ENCODE peak calls at places on chromosomes 1 and 21, in eight cellular contexts. One of them, this sample, is unnamed.

GRCh38 chr1:201358596-201358995 is 18.9 kb downstream of the TNNT2 start:
- DNase-seq in CD8-positive, alpha-beta T cell: no peak
- DNase-seq in OCI-LY7: no peak
- DNase-seq in foreskin keratinocyte: no peak
- DNase-seq in T-helper 9 cell: no peak
- DNase-seq in transverse colon: no peak
- DNase-seq in effector memory CD4-positive, alpha-beta T cell: no peak
- DNase-seq in vagina: no peak
- DNase-seq in this sample: no peak

GRCh38 chr1:164155337-164155850 is 403.6 kb upstream of the PBX1 start:
- DNase-seq in OCI-LY7: no peak
- DNase-seq in T-helper 9 cell: no peak
- DNase-seq in effector memory CD4-positive, alpha-beta T cell: no peak
- DNase-seq in foreskin keratinocyte: no peak
- DNase-seq in CD8-positive, alpha-beta T cell: no peak
- DNase-seq in vagina: no peak
- DNase-seq in transverse colon: no peak
- DNase-seq in this sample: no peak

GRCh38 chr1:182616130-182617074 is 12.2 kb upstream of the RGS16 start:
- DNase-seq in OCI-LY7: peak
- DNase-seq in CD8-positive, alpha-beta T cell: peak
- DNase-seq in transverse colon: peak
- DNase-seq in effector memory CD4-positive, alpha-beta T cell: peak
- DNase-seq in T-helper 9 cell: peak
- DNase-seq in vagina: no peak
- DNase-seq in foreskin keratinocyte: no peak
- DNase-seq in this sample: no peak

GRCh38 chr1:109763646-109764415 is at the start of gene EPS8L3:
- DNase-seq in T-helper 9 cell: no peak
- DNase-seq in transverse colon: peak
- DNase-seq in CD8-positive, alpha-beta T cell: no peak
- DNase-seq in vagina: no peak
- DNase-seq in OCI-LY7: no peak
- DNase-seq in foreskin keratinocyte: no peak
- DNase-seq in effector memory CD4-positive, alpha-beta T cell: no peak
- DNase-seq in this sample: no peak

GRCh38 chr1:226318471-226318870 is 9.5 kb upstream of the LIN9 start:
- DNase-seq in CD8-positive, alpha-beta T cell: no peak
- DNase-seq in vagina: no peak
- DNase-seq in effector memory CD4-positive, alpha-beta T cell: no peak
- DNase-seq in OCI-LY7: no peak
- DNase-seq in foreskin keratinocyte: no peak
- DNase-seq in transverse colon: no peak
- DNase-seq in T-helper 9 cell: no peak
- DNase-seq in this sample: no peak

GRCh38 chr1:210264521-210265380 is 32.2 kb downstream of the SERTAD4 start:
- DNase-seq in vagina: no peak
- DNase-seq in CD8-positive, alpha-beta T cell: no peak
- DNase-seq in transverse colon: no peak
- DNase-seq in OCI-LY7: no peak
- DNase-seq in foreskin keratinocyte: no peak
- DNase-seq in T-helper 9 cell: no peak
- DNase-seq in effector memory CD4-positive, alpha-beta T cell: no peak
- DNase-seq in this sample: no peak

GRCh38 chr1:9400425-9401079 is 107.9 kb downstream of the SPSB1 start:
- DNase-seq in OCI-LY7: peak
- DNase-seq in vagina: no peak
- DNase-seq in CD8-positive, alpha-beta T cell: no peak
- DNase-seq in T-helper 9 cell: no peak
- DNase-seq in effector memory CD4-positive, alpha-beta T cell: no peak
- DNase-seq in transverse colon: no peak
- DNase-seq in foreskin keratinocyte: no peak
- DNase-seq in this sample: no peak

GRCh38 chr1:88001460-88001859 is 672.8 kb downstream of the LMO4 start:
- DNase-seq in CD8-positive, alpha-beta T cell: no peak
- DNase-seq in transverse colon: no peak
- DNase-seq in OCI-LY7: no peak
- DNase-seq in foreskin keratinocyte: peak
- DNase-seq in T-helper 9 cell: no peak
- DNase-seq in effector memory CD4-positive, alpha-beta T cell: no peak
- DNase-seq in vagina: no peak
- DNase-seq in this sample: peak

GRCh38 chr21:42375141-42375905 is 9.0 kb upstream of the TFF1 start:
- DNase-seq in vagina: no peak
- DNase-seq in transverse colon: peak
- DNase-seq in OCI-LY7: no peak
- DNase-seq in foreskin keratinocyte: no peak
- DNase-seq in CD8-positive, alpha-beta T cell: no peak
- DNase-seq in T-helper 9 cell: no peak
- DNase-seq in effector memory CD4-positive, alpha-beta T cell: no peak
- DNase-seq in this sample: no peak

GRCh38 chr1:58290685-58291372 is 255.7 kb downstream of the OMA1 start:
- DNase-seq in vagina: no peak
- DNase-seq in effector memory CD4-positive, alpha-beta T cell: no peak
- DNase-seq in T-helper 9 cell: no peak
- DNase-seq in OCI-LY7: no peak
- DNase-seq in transverse colon: no peak
- DNase-seq in CD8-positive, alpha-beta T cell: no peak
- DNase-seq in foreskin keratinocyte: no peak
- DNase-seq in this sample: peak

GRCh38 chr1:10338047-10338446 is 60.8 kb upstream of the PGD start:
- DNase-seq in transverse colon: peak
- DNase-seq in effector memory CD4-positive, alpha-beta T cell: no peak
- DNase-seq in CD8-positive, alpha-beta T cell: no peak
- DNase-seq in OCI-LY7: peak
- DNase-seq in T-helper 9 cell: peak
- DNase-seq in foreskin keratinocyte: no peak
- DNase-seq in vagina: no peak
- DNase-seq in this sample: peak

GRCh38 chr1:30111431-30111830 is 612.0 kb downstream of the MATN1 start:
- DNase-seq in transverse colon: peak
- DNase-seq in T-helper 9 cell: no peak
- DNase-seq in foreskin keratinocyte: no peak
- DNase-seq in CD8-positive, alpha-beta T cell: no peak
- DNase-seq in OCI-LY7: peak
- DNase-seq in effector memory CD4-positive, alpha-beta T cell: no peak
- DNase-seq in vagina: no peak
- DNase-seq in this sample: peak

GRCh38 chr1:221777434-221778072 is 35.7 kb upstream of the DUSP10 start:
- DNase-seq in CD8-positive, alpha-beta T cell: peak
- DNase-seq in T-helper 9 cell: peak
- DNase-seq in transverse colon: no peak
- DNase-seq in OCI-LY7: no peak
- DNase-seq in vagina: no peak
- DNase-seq in effector memory CD4-positive, alpha-beta T cell: peak
- DNase-seq in foreskin keratinocyte: no peak
- DNase-seq in this sample: no peak

GRCh38 chr1:36321119-36321951 is 2.1 kb downstream of the EVA1B start:
- DNase-seq in effector memory CD4-positive, alpha-beta T cell: no peak
- DNase-seq in vagina: no peak
- DNase-seq in foreskin keratinocyte: no peak
- DNase-seq in OCI-LY7: no peak
- DNase-seq in CD8-positive, alpha-beta T cell: no peak
- DNase-seq in T-helper 9 cell: no peak
- DNase-seq in transverse colon: peak
- DNase-seq in this sample: no peak

GRCh38 chr1:224668991-224669390 is 52.9 kb downstream of the CNIH3 start:
- DNase-seq in CD8-positive, alpha-beta T cell: no peak
- DNase-seq in foreskin keratinocyte: no peak
- DNase-seq in transverse colon: no peak
- DNase-seq in OCI-LY7: no peak
- DNase-seq in effector memory CD4-positive, alpha-beta T cell: no peak
- DNase-seq in T-helper 9 cell: no peak
- DNase-seq in vagina: no peak
- DNase-seq in this sample: no peak

GRCh38 chr1:28370220-28371010 is 875 bp downstream of the PHACTR4 start:
- DNase-seq in T-helper 9 cell: peak
- DNase-seq in transverse colon: peak
- DNase-seq in OCI-LY7: peak
- DNase-seq in foreskin keratinocyte: no peak
- DNase-seq in vagina: no peak
- DNase-seq in CD8-positive, alpha-beta T cell: peak
- DNase-seq in effector memory CD4-positive, alpha-beta T cell: no peak
- DNase-seq in this sample: no peak

GRCh38 chr1:35835398-35835797 is 27.6 kb downstream of the AGO4 start:
- DNase-seq in foreskin keratinocyte: peak
- DNase-seq in transverse colon: no peak
- DNase-seq in CD8-positive, alpha-beta T cell: no peak
- DNase-seq in OCI-LY7: no peak
- DNase-seq in vagina: no peak
- DNase-seq in T-helper 9 cell: no peak
- DNase-seq in effector memory CD4-positive, alpha-beta T cell: no peak
- DNase-seq in this sample: peak